ENCODE peak calls at places on chromosomes 11 and 22, in eight cellular contexts. V is spleen, I is HFFc6, H is GM20000, C is D721Med, R is colonic mucosa, G is kidney, P is fibroblast of the aortic adventitia. Q is an unnamed sample.

GRCh38 chr11:46944356-46944755 is 7.8 kb downstream of the CSTPP1 start:
- DNase-seq in V (no peak), I (no peak), H (no peak), C (no peak), R (no peak), G (no peak), P (no peak), Q (no peak)

GRCh38 chr22:37639070-37639760 is at the start of gene SH3BP1:
- DNase-seq in V (peak), I (no peak), H (peak), C (no peak), R (peak), G (peak), P (no peak), Q (peak)

GRCh38 chr11:110337570-110338193 is 41.3 kb upstream of the RDX start:
- DNase-seq in V (no peak), I (no peak), H (no peak), C (no peak), R (no peak), G (no peak), P (peak), Q (no peak)

GRCh38 chr22:26586556-26587325 is 3.2 kb downstream of the TPST2 start:
- DNase-seq in V (peak), I (no peak), H (no peak), C (no peak), R (no peak), G (peak), P (no peak), Q (no peak)

GRCh38 chr11:119290894-119291497 is 25.9 kb downstream of the MCAM start:
- DNase-seq in V (no peak), I (no peak), H (no peak), C (no peak), R (no peak), G (no peak), P (no peak), Q (no peak)

GRCh38 chr11:125348704-125349635 is 147.1 kb downstream of the FEZ1 start:
- DNase-seq in V (peak), I (no peak), H (peak), C (peak), R (peak), G (no peak), P (peak), Q (peak)

GRCh38 chr11:34640050-34640971 is 19.4 kb downstream of the EHF start:
- DNase-seq in V (no peak), I (no peak), H (no peak), C (no peak), R (peak), G (peak), P (no peak), Q (no peak)

GRCh38 chr11:70322653-70323052 is 52.2 kb downstream of the PPFIA1 start:
- DNase-seq in V (no peak), I (no peak), H (no peak), C (no peak), R (no peak), G (no peak), P (no peak), Q (no peak)

GRCh38 chr11:100338144-100338840 is 348.8 kb upstream of the ARHGAP42 start:
- DNase-seq in V (no peak), I (no peak), H (no peak), C (no peak), R (no peak), G (no peak), P (no peak), Q (no peak)

GRCh38 chr11:102468636-102469195 is 16.2 kb upstream of the TMEM123 start:
- DNase-seq in V (no peak), I (no peak), H (no peak), C (no peak), R (no peak), G (no peak), P (no peak), Q (no peak)

GRCh38 chr11:110777765-110778164 is 65.5 kb upstream of the ARHGAP20 start:
- DNase-seq in V (no peak), I (peak), H (no peak), C (no peak), R (peak), G (no peak), P (peak), Q (no peak)

GRCh38 chr11:68524213-68524612 is 63.7 kb downstream of the PPP6R3 start:
- DNase-seq in V (no peak), I (no peak), H (no peak), C (no peak), R (no peak), G (no peak), P (no peak), Q (no peak)

GRCh38 chr11:124535552-124536232 is 7.8 kb downstream of the OR8B12 start:
- DNase-seq in V (no peak), I (no peak), H (no peak), C (no peak), R (no peak), G (no peak), P (peak), Q (no peak)

GRCh38 chr22:44616461-44616860 is 85.5 kb upstream of the PRR5 start:
- DNase-seq in V (no peak), I (no peak), H (no peak), C (no peak), R (no peak), G (no peak), P (no peak), Q (no peak)

GRCh38 chr22:32355760-32356159 is 1.9 kb upstream of the RFPL3 start:
- DNase-seq in V (no peak), I (no peak), H (no peak), C (no peak), R (no peak), G (no peak), P (no peak), Q (no peak)

GRCh38 chr11:22341582-22341919 is 3.4 kb downstream of the SLC17A6 start:
- DNase-seq in V (no peak), I (no peak), H (no peak), C (no peak), R (no peak), G (no peak), P (no peak), Q (no peak)

GRCh38 chr11:134028368-134028920 is 40.4 kb upstream of the JAM3 start:
- DNase-seq in V (no peak), I (no peak), H (no peak), C (no peak), R (no peak), G (no peak), P (no peak), Q (no peak)

GRCh38 chr11:134032501-134033091 is 36.3 kb upstream of the JAM3 start:
- DNase-seq in V (no peak), I (no peak), H (no peak), C (no peak), R (peak), G (peak), P (no peak), Q (no peak)

GRCh38 chr11:134032031-134032430 is 36.8 kb upstream of the JAM3 start:
- DNase-seq in V (no peak), I (no peak), H (no peak), C (no peak), R (no peak), G (no peak), P (no peak), Q (no peak)

GRCh38 chr11:134033276-134033675 is 35.6 kb upstream of the JAM3 start:
- DNase-seq in V (no peak), I (no peak), H (no peak), C (no peak), R (no peak), G (no peak), P (no peak), Q (no peak)

DNA sequence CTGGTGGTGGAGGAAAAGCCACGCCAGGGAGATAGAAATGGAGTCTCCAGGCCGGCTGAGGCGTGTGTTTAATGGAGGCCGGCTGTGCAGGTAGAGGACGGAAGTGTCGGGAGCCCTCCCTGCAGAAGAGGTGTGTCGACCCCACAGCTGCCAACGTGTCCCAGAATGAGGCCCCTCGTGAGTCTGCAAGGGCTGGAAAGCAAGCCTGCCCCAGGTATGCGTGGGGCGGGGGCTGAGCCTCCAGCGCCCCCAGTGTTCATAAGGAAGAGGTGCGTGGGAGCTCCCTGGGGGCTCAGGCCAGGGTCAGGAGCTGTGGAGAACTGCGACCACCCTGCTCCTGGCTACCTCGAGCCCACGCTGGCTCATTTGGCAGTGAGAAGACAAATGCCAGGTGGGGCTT is 38.0 kb upstream of the JAM3 start:
- DNase-seq in V (no peak), I (no peak), H (no peak), C (no peak), R (no peak), G (no peak), P (no peak), Q (no peak)
- TF ChIP-seq CTCF in V (no peak), I (peak), H (no peak), C (peak), R (no peak), G (no peak), P (no peak), Q (peak)

GRCh38 chr11:59265735-59266134 is 53.0 kb upstream of the MPEG1 start:
- DNase-seq in V (no peak), I (no peak), H (no peak), C (no peak), R (no peak), G (no peak), P (no peak), Q (no peak)

GRCh38 chr11:59264736-59265135 is 52.0 kb upstream of the MPEG1 start:
- DNase-seq in V (no peak), I (no peak), H (no peak), C (no peak), R (no peak), G (no peak), P (no peak), Q (no peak)

GRCh38 chr11:59261150-59261549 is 48.4 kb upstream of the MPEG1 start:
- DNase-seq in V (no peak), I (no peak), H (no peak), C (no peak), R (no peak), G (no peak), P (no peak), Q (no peak)

GRCh38 chr11:59262419-59262818 is 49.7 kb upstream of the MPEG1 start:
- DNase-seq in V (no peak), I (no peak), H (no peak), C (no peak), R (no peak), G (no peak), P (no peak), Q (no peak)

GRCh38 chr11:59263225-59263894 is 50.6 kb upstream of the MPEG1 start:
- DNase-seq in V (peak), I (no peak), H (no peak), C (no peak), R (peak), G (peak), P (no peak), Q (no peak)
- TF ChIP-seq CTCF in V (peak), I (no peak), H (peak), C (peak), R (peak), G (peak), P (no peak), Q (peak)

GRCh38 chr11:29389793-29390192 is 627.0 kb downstream of the KCNA4 start:
- DNase-seq in V (no peak), I (no peak), H (no peak), C (no peak), R (no peak), G (no peak), P (no peak), Q (no peak)
- TF ChIP-seq CTCF in V (no peak), I (no peak), H (no peak), C (no peak), R (no peak), G (no peak), P (no peak), Q (no peak)

DNA sequence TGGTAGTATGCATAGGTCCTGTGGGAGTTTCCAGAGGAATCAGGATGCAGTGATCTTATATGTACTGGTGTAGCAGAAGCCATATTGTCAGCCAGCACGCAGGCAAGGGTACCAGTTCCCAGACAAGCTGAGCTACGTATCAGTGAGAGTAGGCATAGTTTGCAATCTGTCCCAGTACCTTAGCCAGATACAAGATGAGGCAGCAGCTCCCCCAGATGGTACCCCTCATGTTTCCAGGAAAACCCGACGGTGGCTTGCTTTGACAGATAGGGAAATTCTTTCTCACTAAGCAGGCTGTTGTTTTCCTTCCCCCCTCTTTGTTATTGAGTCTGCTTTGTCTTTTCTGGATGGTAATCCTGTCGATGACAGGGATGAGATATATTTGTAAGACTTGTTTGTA is 109.7 kb upstream of the RRM1 start:
- DNase-seq in V (no peak), I (no peak), H (no peak), C (no peak), R (no peak), G (no peak), P (no peak), Q (no peak)
- TF ChIP-seq CTCF in V (no peak), I (no peak), H (no peak), C (peak), R (no peak), G (no peak), P (no peak), Q (peak)

GRCh38 chr11:63874511-63874910 is 35.6 kb downstream of the MARK2 start:
- DNase-seq in V (no peak), I (no peak), H (no peak), C (no peak), R (no peak), G (no peak), P (no peak), Q (no peak)

GRCh38 chr11:63873381-63873780 is 34.5 kb downstream of the MARK2 start:
- DNase-seq in V (no peak), I (no peak), H (no peak), C (peak), R (no peak), G (no peak), P (no peak), Q (no peak)

GRCh38 chr11:63872833-63873201 is 33.9 kb downstream of the MARK2 start:
- DNase-seq in V (no peak), I (no peak), H (no peak), C (no peak), R (no peak), G (no peak), P (no peak), Q (no peak)

GRCh38 chr11:63870351-63871197 is 31.7 kb downstream of the MARK2 start:
- DNase-seq in V (no peak), I (no peak), H (no peak), C (no peak), R (no peak), G (peak), P (no peak), Q (no peak)

GRCh38 chr11:63871962-63872832 is 33.3 kb downstream of the MARK2 start:
- DNase-seq in V (peak), I (peak), H (peak), C (peak), R (peak), G (peak), P (peak), Q (peak)
- TF ChIP-seq CTCF in V (peak), I (peak), H (peak), C (peak), R (peak), G (peak), P (peak), Q (peak)

GRCh38 chr11:86674965-86675364 is 2.5 kb upstream of the ME3 start:
- DNase-seq in V (no peak), I (no peak), H (no peak), C (no peak), R (no peak), G (no peak), P (no peak), Q (no peak)

GRCh38 chr11:86672007-86672621 is at the start of gene ME3:
- DNase-seq in V (peak), I (peak), H (peak), C (no peak), R (peak), G (peak), P (peak), Q (peak)

GRCh38 chr11:86673872-86674750 is 1.7 kb upstream of the ME3 start:
- DNase-seq in V (no peak), I (no peak), H (no peak), C (no peak), R (no peak), G (no peak), P (no peak), Q (no peak)

GRCh38 chr11:86671386-86672006 is 920 bp downstream of the ME3 start:
- DNase-seq in V (peak), I (no peak), H (no peak), C (no peak), R (peak), G (peak), P (peak), Q (no peak)

GRCh38 chr11:86673055-86673843 is 833 bp upstream of the ME3 start:
- DNase-seq in V (no peak), I (no peak), H (no peak), C (no peak), R (no peak), G (no peak), P (no peak), Q (no peak)
- TF ChIP-seq CTCF in V (no peak), I (no peak), H (no peak), C (no peak), R (no peak), G (no peak), P (no peak), Q (no peak)

GRCh38 chr11:76419896-76420295 is 24.9 kb upstream of the EMSY start:
- DNase-seq in V (no peak), I (no peak), H (peak), C (no peak), R (no peak), G (no peak), P (no peak), Q (no peak)

GRCh38 chr11:76410771-76411423 is 29.8 kb downstream of the GVQW3 start:
- DNase-seq in V (no peak), I (no peak), H (no peak), C (no peak), R (no peak), G (peak), P (peak), Q (no peak)

DNA sequence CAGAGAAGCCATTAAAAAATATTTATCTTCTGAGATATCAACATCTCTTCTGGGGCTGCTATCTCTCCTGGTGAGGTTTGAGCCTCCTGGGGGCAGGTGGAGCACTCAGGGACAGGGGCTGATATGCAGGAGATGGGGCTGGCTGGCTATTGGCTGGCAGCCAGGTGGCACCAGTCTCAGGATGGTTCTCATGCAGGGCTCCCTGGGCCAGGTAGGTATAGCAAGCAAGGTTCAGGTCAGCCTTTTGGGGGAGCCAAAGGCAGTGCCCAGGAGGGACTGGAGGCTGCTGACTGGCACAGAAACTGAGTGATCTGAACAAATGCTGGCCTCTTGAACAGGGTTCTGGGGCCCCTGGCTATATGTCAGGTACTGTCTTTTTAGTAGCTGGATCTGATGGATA is 29.7 kb upstream of the EMSY start:
- DNase-seq in V (no peak), I (no peak), H (no peak), C (no peak), R (no peak), G (no peak), P (no peak), Q (no peak)
- TF ChIP-seq CTCF in V (no peak), I (no peak), H (no peak), C (no peak), R (no peak), G (no peak), P (no peak), Q (no peak)

GRCh38 chr11:20013346-20014066 is 146.8 kb downstream of the DBX1 start:
- DNase-seq in V (no peak), I (no peak), H (no peak), C (no peak), R (no peak), G (no peak), P (peak), Q (no peak)

GRCh38 chr11:20015101-20015500 is 145.2 kb downstream of the DBX1 start:
- DNase-seq in V (no peak), I (no peak), H (no peak), C (no peak), R (no peak), G (no peak), P (no peak), Q (no peak)

GRCh38 chr11:20014067-20014402 is 146.2 kb downstream of the DBX1 start:
- DNase-seq in V (no peak), I (no peak), H (no peak), C (no peak), R (no peak), G (no peak), P (no peak), Q (no peak)

GRCh38 chr11:20016526-20016925 is 143.7 kb downstream of the DBX1 start:
- DNase-seq in V (no peak), I (no peak), H (no peak), C (no peak), R (no peak), G (no peak), P (no peak), Q (no peak)

GRCh38 chr11:20015529-20016427 is 144.5 kb downstream of the DBX1 start:
- DNase-seq in V (no peak), I (no peak), H (no peak), C (no peak), R (no peak), G (no peak), P (peak), Q (no peak)
- TF ChIP-seq CTCF in V (no peak), I (no peak), H (no peak), C (no peak), R (no peak), G (no peak), P (no peak), Q (no peak)

DNA sequence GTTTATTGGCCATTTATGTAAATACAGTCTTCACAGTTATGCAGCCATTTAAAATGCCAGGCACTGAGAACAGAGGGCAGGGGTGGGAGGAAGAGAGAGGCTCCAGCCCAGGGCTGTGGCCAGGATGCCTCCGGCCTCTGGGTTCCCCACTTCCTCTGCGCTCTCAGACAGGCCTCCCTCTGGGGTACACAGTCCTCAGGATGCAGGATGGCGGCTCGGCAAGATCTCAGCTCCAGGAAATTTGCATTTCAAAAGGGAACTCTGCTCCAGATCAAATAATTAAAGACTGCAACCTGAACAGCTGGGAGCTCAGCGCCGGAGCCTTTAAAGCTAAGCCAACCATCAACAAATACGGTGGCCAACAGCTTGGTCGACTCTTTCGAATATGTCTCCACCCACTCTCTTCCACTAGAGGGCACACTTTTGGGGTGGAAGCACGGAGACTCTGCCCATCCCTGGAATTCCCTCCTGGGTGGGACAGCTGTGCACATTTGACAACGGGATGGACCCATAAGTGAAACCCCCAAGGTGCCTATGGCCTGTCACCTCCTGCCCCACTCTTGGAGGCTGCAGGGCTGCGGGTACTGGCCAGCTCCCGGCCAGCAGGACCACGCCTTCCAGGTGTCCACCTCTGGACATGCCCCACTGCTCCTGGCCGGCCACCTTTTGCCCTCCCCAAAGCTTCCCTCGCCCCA is 1044.7 kb downstream of the BRD1 start:
- DNase-seq in V (no peak), I (no peak), H (no peak), C (no peak), R (no peak), G (no peak), P (no peak), Q (no peak)
- TF ChIP-seq CTCF in V (no peak), I (peak), H (no peak), C (no peak), R (no peak), G (no peak), P (no peak), Q (no peak)

Q was measured in GM13977.